ENCODE peak calls at places on chromosomes 3 and 15, in five cellular contexts. One of them, this sample, is unnamed. For H3K9me3, the result is how much of the 10 kb centered on the place peaks cover.

GRCh38 chr3:100125539-100125938 is 11.2 kb upstream of the FILIP1L start:
- DNase-seq in left lung: no peak
- DNase-seq in IMR-90: peak
- DNase-seq in thoracic aorta: no peak
- DNase-seq in A549: no peak
- DNase-seq in this sample: no peak

GRCh38 chr15:48671381-48672022 is 26.0 kb upstream of the FBN1 start:
- DNase-seq in left lung: no peak
- DNase-seq in IMR-90: peak
- DNase-seq in thoracic aorta: peak
- DNase-seq in A549: no peak
- DNase-seq in this sample: no peak

GRCh38 chr3:163474766-163475165 is 1603.5 kb downstream of the SI start:
- DNase-seq in left lung: no peak
- DNase-seq in IMR-90: no peak
- DNase-seq in thoracic aorta: no peak
- DNase-seq in A549: no peak
- DNase-seq in this sample: no peak

GRCh38 chr3:69822501-69822900 is 83.2 kb downstream of the MITF start:
- DNase-seq in left lung: no peak
- DNase-seq in IMR-90: no peak
- DNase-seq in thoracic aorta: no peak
- DNase-seq in A549: no peak
- DNase-seq in this sample: no peak

GRCh38 chr3:46962990-46963389 is 13.6 kb downstream of the CCDC12 start:
- DNase-seq in left lung: no peak
- DNase-seq in IMR-90: no peak
- DNase-seq in thoracic aorta: no peak
- DNase-seq in A549: no peak
- DNase-seq in this sample: no peak

GRCh38 chr3:150062492-150062891 is 91.8 kb upstream of the PFN2 start:
- DNase-seq in left lung: no peak
- DNase-seq in IMR-90: peak
- DNase-seq in thoracic aorta: no peak
- DNase-seq in A549: no peak
- DNase-seq in this sample: no peak

GRCh38 chr15:92653366-92653765 is 2.2 kb downstream of the FAM174B start:
- DNase-seq in left lung: no peak
- DNase-seq in IMR-90: no peak
- DNase-seq in thoracic aorta: no peak
- DNase-seq in A549: no peak
- DNase-seq in this sample: no peak

GRCh38 chr3:139953131-139953910 is 18.3 kb downstream of the CLSTN2 start:
- DNase-seq in left lung: no peak
- DNase-seq in IMR-90: no peak
- DNase-seq in thoracic aorta: no peak
- DNase-seq in A549: no peak
- DNase-seq in this sample: no peak

GRCh38 chr15:57510647-57511046 is 81.1 kb upstream of the MYZAP start:
- DNase-seq in left lung: no peak
- DNase-seq in IMR-90: peak
- DNase-seq in thoracic aorta: no peak
- DNase-seq in A549: no peak
- DNase-seq in this sample: no peak

GRCh38 chr3:74883690-74884089 is 269.2 kb upstream of the CNTN3 start:
- DNase-seq in left lung: no peak
- DNase-seq in IMR-90: peak
- DNase-seq in thoracic aorta: no peak
- DNase-seq in A549: peak
- DNase-seq in this sample: no peak

GRCh38 chr15:42056934-42057743 is 36.3 kb upstream of the PLA2G4E start:
- DNase-seq in left lung: peak
- DNase-seq in IMR-90: peak
- DNase-seq in thoracic aorta: peak
- DNase-seq in A549: peak
- DNase-seq in this sample: peak
- H3K4me3 ChIP-seq in left lung: peak
- H3K4me3 ChIP-seq in IMR-90: peak
- H3K4me3 ChIP-seq in thoracic aorta: peak
- H3K4me3 ChIP-seq in A549: peak
- H3K4me3 ChIP-seq in this sample: peak

GRCh38 chr3:184633185-184633584 is 71.6 kb downstream of the EPHB3 start:
- DNase-seq in left lung: no peak
- DNase-seq in IMR-90: no peak
- DNase-seq in thoracic aorta: no peak
- DNase-seq in A549: no peak
- DNase-seq in this sample: no peak
- H3K9me3 ChIP-seq in left lung: under half
- H3K9me3 ChIP-seq in IMR-90: under half
- H3K9me3 ChIP-seq in thoracic aorta: under half
- H3K9me3 ChIP-seq in A549: under half
- H3K9me3 ChIP-seq in this sample: under half

GRCh38 chr3:136716629-136717028 is 35.5 kb downstream of the STAG1 start:
- DNase-seq in left lung: no peak
- DNase-seq in IMR-90: no peak
- DNase-seq in thoracic aorta: no peak
- DNase-seq in A549: no peak
- DNase-seq in this sample: no peak

GRCh38 chr3:136708339-136708985 is 43.7 kb downstream of the STAG1 start:
- DNase-seq in left lung: no peak
- DNase-seq in IMR-90: no peak
- DNase-seq in thoracic aorta: no peak
- DNase-seq in A549: no peak
- DNase-seq in this sample: no peak

GRCh38 chr3:136713961-136714514 is 38.1 kb downstream of the STAG1 start:
- DNase-seq in left lung: peak
- DNase-seq in IMR-90: no peak
- DNase-seq in thoracic aorta: no peak
- DNase-seq in A549: no peak
- DNase-seq in this sample: no peak

DNA sequence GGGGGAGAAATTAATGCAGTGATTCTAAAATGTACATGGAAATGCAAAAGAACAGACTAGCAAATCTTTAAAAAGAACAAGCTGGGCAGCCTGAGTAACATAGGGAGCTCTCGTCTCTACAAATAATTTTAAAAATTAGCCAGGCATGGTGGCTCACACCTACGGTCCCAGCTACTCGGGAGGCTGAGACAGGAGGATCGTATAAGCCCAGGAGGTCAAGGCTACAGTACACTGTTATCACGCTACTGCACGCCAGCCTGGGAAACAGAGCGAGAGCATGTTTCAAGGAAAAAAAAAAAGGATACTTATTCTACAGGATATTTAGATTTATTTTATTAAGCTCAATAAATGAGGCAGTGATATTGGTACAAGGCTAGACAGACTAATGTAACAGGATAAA is 40.9 kb downstream of the STAG1 start:
- DNase-seq in left lung: no peak
- DNase-seq in IMR-90: no peak
- DNase-seq in thoracic aorta: no peak
- DNase-seq in A549: no peak
- DNase-seq in this sample: no peak
- H3K27ac ChIP-seq in left lung: no peak
- H3K27ac ChIP-seq in IMR-90: no peak
- H3K27ac ChIP-seq in thoracic aorta: no peak
- H3K27ac ChIP-seq in A549: no peak
- H3K27ac ChIP-seq in this sample: no peak

GRCh38 chr3:11603628-11604027 is 40.1 kb downstream of the VGLL4 start:
- DNase-seq in left lung: no peak
- DNase-seq in IMR-90: peak
- DNase-seq in thoracic aorta: no peak
- DNase-seq in A549: peak
- DNase-seq in this sample: no peak

GRCh38 chr3:11601446-11602241 is 42.1 kb downstream of the VGLL4 start:
- DNase-seq in left lung: peak
- DNase-seq in IMR-90: peak
- DNase-seq in thoracic aorta: peak
- DNase-seq in A549: no peak
- DNase-seq in this sample: no peak

GRCh38 chr3:11602886-11603285 is 40.8 kb downstream of the VGLL4 start:
- DNase-seq in left lung: no peak
- DNase-seq in IMR-90: no peak
- DNase-seq in thoracic aorta: no peak
- DNase-seq in A549: no peak
- DNase-seq in this sample: no peak

GRCh38 chr3:11602441-11602840 is 41.3 kb downstream of the VGLL4 start:
- DNase-seq in left lung: no peak
- DNase-seq in IMR-90: no peak
- DNase-seq in thoracic aorta: no peak
- DNase-seq in A549: no peak
- DNase-seq in this sample: no peak

GRCh38 chr3:11600501-11601282 is 43.0 kb downstream of the VGLL4 start:
- DNase-seq in left lung: peak
- DNase-seq in IMR-90: peak
- DNase-seq in thoracic aorta: peak
- DNase-seq in A549: peak
- DNase-seq in this sample: peak
- H3K4me3 ChIP-seq in left lung: no peak
- H3K4me3 ChIP-seq in IMR-90: no peak
- H3K4me3 ChIP-seq in thoracic aorta: peak
- H3K4me3 ChIP-seq in A549: no peak
- H3K4me3 ChIP-seq in this sample: no peak

This sample was measured in small intestine.